ENCODE peak calls at places on chromosome 19, in six cellular contexts. One of them, this sample, is unnamed.

GRCh38 chr19:12745166-12745897 is 6.3 kb upstream of the BEST2 start:
- DNase-seq in neuronal stem cell: no peak
- DNase-seq in H9: no peak
- DNase-seq in mesenchymal stem cell: no peak
- DNase-seq in IMR-90: no peak
- DNase-seq in H1: no peak
- DNase-seq in this sample: no peak

GRCh38 chr19:20182232-20182785 is 15.3 kb downstream of the ZNF486 start:
- DNase-seq in neuronal stem cell: no peak
- DNase-seq in H9: no peak
- DNase-seq in mesenchymal stem cell: no peak
- DNase-seq in IMR-90: no peak
- DNase-seq in H1: no peak
- DNase-seq in this sample: no peak

GRCh38 chr19:1847684-1848398 is 442 bp downstream of the REXO1 start:
- DNase-seq in neuronal stem cell: no peak
- DNase-seq in H9: no peak
- DNase-seq in mesenchymal stem cell: peak
- DNase-seq in IMR-90: peak
- DNase-seq in H1: peak
- DNase-seq in this sample: peak

GRCh38 chr19:38736413-38737280 is 7.6 kb downstream of the CAPN12 start:
- DNase-seq in neuronal stem cell: no peak
- DNase-seq in H9: peak
- DNase-seq in mesenchymal stem cell: peak
- DNase-seq in IMR-90: no peak
- DNase-seq in H1: peak
- DNase-seq in this sample: peak

GRCh38 chr19:8361921-8362793 is 1.8 kb upstream of the ANGPTL4 start:
- DNase-seq in neuronal stem cell: no peak
- DNase-seq in H9: no peak
- DNase-seq in mesenchymal stem cell: peak
- DNase-seq in IMR-90: peak
- DNase-seq in H1: no peak
- DNase-seq in this sample: no peak

GRCh38 chr19:44542671-44543070 is 13.2 kb upstream of the CEACAM20 start:
- DNase-seq in neuronal stem cell: no peak
- DNase-seq in H9: no peak
- DNase-seq in mesenchymal stem cell: no peak
- DNase-seq in IMR-90: no peak
- DNase-seq in H1: no peak
- DNase-seq in this sample: no peak

GRCh38 chr19:47421844-47422395 is 2.6 kb upstream of the MEIS3 start:
- DNase-seq in neuronal stem cell: no peak
- DNase-seq in H9: peak
- DNase-seq in mesenchymal stem cell: no peak
- DNase-seq in IMR-90: no peak
- DNase-seq in H1: no peak
- DNase-seq in this sample: peak

GRCh38 chr19:12785431-12786011 is 5.8 kb upstream of the JUNB start:
- DNase-seq in neuronal stem cell: no peak
- DNase-seq in H9: no peak
- DNase-seq in mesenchymal stem cell: no peak
- DNase-seq in IMR-90: no peak
- DNase-seq in H1: no peak
- DNase-seq in this sample: no peak

GRCh38 chr19:18009412-18010066 is 1.6 kb downstream of the ARRDC2 start:
- DNase-seq in neuronal stem cell: no peak
- DNase-seq in H9: no peak
- DNase-seq in mesenchymal stem cell: peak
- DNase-seq in IMR-90: peak
- DNase-seq in H1: no peak
- DNase-seq in this sample: no peak

GRCh38 chr19:52190679-52191293 is 934 bp downstream of the PPP2R1A start:
- DNase-seq in neuronal stem cell: peak
- DNase-seq in H9: no peak
- DNase-seq in mesenchymal stem cell: peak
- DNase-seq in IMR-90: peak
- DNase-seq in H1: peak
- DNase-seq in this sample: peak

GRCh38 chr19:41530184-41530534 is 45.8 kb upstream of the CEACAM21 start:
- DNase-seq in neuronal stem cell: no peak
- DNase-seq in H9: no peak
- DNase-seq in mesenchymal stem cell: no peak
- DNase-seq in IMR-90: no peak
- DNase-seq in H1: no peak
- DNase-seq in this sample: no peak

GRCh38 chr19:33174186-33174585 is 19.9 kb upstream of the LRP3 start:
- DNase-seq in neuronal stem cell: no peak
- DNase-seq in H9: no peak
- DNase-seq in mesenchymal stem cell: no peak
- DNase-seq in IMR-90: no peak
- DNase-seq in H1: no peak
- DNase-seq in this sample: no peak

GRCh38 chr19:33175156-33175782 is 18.9 kb upstream of the LRP3 start:
- DNase-seq in neuronal stem cell: no peak
- DNase-seq in H9: no peak
- DNase-seq in mesenchymal stem cell: no peak
- DNase-seq in IMR-90: no peak
- DNase-seq in H1: no peak
- DNase-seq in this sample: no peak

GRCh38 chr19:33176670-33177416 is 17.3 kb upstream of the LRP3 start:
- DNase-seq in neuronal stem cell: peak
- DNase-seq in H9: peak
- DNase-seq in mesenchymal stem cell: peak
- DNase-seq in IMR-90: peak
- DNase-seq in H1: peak
- DNase-seq in this sample: peak

GRCh38 chr19:33175886-33176669 is 18.1 kb upstream of the LRP3 start:
- DNase-seq in neuronal stem cell: no peak
- DNase-seq in H9: no peak
- DNase-seq in mesenchymal stem cell: peak
- DNase-seq in IMR-90: peak
- DNase-seq in H1: peak
- DNase-seq in this sample: peak

GRCh38 chr19:33177417-33177976 is 16.6 kb upstream of the LRP3 start:
- DNase-seq in neuronal stem cell: no peak
- DNase-seq in H9: no peak
- DNase-seq in mesenchymal stem cell: peak
- DNase-seq in IMR-90: no peak
- DNase-seq in H1: peak
- DNase-seq in this sample: peak
- H2BK15ac ChIP-seq in neuronal stem cell: peak
- H2BK15ac ChIP-seq in H9: no peak
- H2BK15ac ChIP-seq in mesenchymal stem cell: no peak
- H2BK15ac ChIP-seq in IMR-90: no peak
- H2BK15ac ChIP-seq in H1: no peak
- H2BK15ac ChIP-seq in this sample: no peak

GRCh38 chr19:39824143-39825092 is 9.5 kb downstream of the DYRK1B start:
- DNase-seq in neuronal stem cell: peak
- DNase-seq in H9: peak
- DNase-seq in mesenchymal stem cell: peak
- DNase-seq in IMR-90: peak
- DNase-seq in H1: peak
- DNase-seq in this sample: peak
- H3K27ac ChIP-seq in neuronal stem cell: peak
- H3K27ac ChIP-seq in H9: no peak
- H3K27ac ChIP-seq in mesenchymal stem cell: peak
- H3K27ac ChIP-seq in IMR-90: peak
- H3K27ac ChIP-seq in H1: peak
- H3K27ac ChIP-seq in this sample: no peak

DNA sequence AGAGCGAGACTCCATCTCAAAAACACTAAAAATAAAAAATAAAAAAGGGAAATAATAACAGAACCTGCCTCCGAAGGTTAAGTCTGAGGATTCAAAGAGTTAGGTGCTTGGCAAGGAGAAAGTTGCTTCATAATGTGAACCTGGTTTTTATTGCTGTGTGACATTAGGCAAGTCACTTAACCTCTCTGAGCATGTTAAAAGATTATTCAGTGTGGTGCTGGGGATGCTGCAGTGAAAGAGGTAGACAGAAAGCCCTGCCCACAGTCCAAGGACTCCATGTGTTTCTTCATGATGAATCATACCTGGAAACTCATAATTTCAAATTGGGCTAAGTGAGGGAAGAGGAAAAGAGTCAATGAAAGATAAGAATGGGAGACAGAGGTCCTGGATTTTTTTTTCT is 2.4 kb downstream of the IL27RA start:
- DNase-seq in neuronal stem cell: no peak
- DNase-seq in H9: no peak
- DNase-seq in mesenchymal stem cell: no peak
- DNase-seq in IMR-90: no peak
- DNase-seq in H1: no peak
- DNase-seq in this sample: no peak
- H2BK15ac ChIP-seq in neuronal stem cell: no peak
- H2BK15ac ChIP-seq in H9: no peak
- H2BK15ac ChIP-seq in mesenchymal stem cell: no peak
- H2BK15ac ChIP-seq in IMR-90: no peak
- H2BK15ac ChIP-seq in H1: no peak
- H2BK15ac ChIP-seq in this sample: no peak

DNA sequence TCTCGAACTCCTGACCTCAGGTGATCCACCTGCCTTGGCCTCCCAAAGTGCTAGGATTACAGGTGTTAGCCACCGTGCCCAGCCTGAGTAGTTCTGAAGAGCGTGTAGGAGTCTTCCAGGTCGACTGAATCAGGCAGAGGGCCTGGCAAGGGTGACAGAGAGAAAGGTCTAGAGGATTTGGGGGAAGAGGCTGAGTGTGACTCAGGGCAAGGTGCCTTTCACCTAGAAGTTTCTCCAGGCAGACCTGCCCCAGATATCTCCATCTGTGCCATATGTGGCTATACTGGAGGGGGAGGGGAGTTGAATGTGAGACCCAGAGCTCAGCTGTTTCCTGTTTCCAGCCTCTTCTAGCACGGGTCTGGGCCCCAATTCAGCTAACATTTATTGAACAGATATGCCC is 1.2 kb downstream of the CCDC159 start:
- DNase-seq in neuronal stem cell: no peak
- DNase-seq in H9: no peak
- DNase-seq in mesenchymal stem cell: no peak
- DNase-seq in IMR-90: no peak
- DNase-seq in H1: no peak
- DNase-seq in this sample: no peak
- H3K27ac ChIP-seq in neuronal stem cell: no peak
- H3K27ac ChIP-seq in H9: no peak
- H3K27ac ChIP-seq in mesenchymal stem cell: no peak
- H3K27ac ChIP-seq in IMR-90: no peak
- H3K27ac ChIP-seq in H1: no peak
- H3K27ac ChIP-seq in this sample: no peak

DNA sequence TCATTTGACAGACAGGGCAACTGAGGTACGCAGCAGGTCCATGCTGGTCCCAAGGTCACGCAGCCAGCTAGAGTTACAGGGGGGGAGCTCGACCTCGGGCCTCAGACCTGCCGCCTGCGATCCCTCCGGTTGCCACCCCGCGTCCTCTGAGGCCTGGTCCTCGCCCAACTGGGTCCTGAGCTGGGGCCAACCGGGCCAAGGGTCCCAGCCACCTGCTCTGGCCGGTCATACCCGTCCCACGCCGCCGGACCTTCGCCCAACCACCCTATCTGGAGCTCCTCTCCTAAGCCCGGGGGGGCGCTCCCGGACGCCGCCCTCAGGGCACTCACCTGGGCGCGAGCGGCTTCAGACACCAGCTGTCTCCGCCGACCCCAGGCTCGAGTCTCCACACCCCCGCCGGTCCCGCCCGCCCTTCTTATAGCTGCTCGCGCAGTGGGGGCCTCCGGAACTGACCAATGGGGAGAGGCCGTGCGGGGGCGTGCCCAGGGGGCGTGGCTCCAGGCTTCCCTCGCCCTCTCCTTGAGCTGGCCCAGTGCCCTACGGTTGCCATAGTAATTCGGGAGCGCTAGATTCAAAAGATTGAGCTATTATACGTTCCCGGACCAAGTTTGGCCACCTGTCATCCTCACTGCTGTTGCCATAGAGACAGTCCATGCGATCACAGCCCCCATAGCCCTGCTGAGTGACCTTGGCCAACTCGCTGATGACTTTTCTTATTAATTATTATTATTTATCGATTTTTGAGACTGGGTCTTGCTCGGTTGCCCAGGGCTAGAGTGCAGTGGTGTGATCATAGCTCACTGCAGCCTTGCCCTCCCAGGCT is at the start of gene PLIN5:
- DNase-seq in neuronal stem cell: peak
- DNase-seq in H9: peak
- DNase-seq in mesenchymal stem cell: peak
- DNase-seq in IMR-90: peak
- DNase-seq in H1: peak
- DNase-seq in this sample: peak
- H2BK15ac ChIP-seq in neuronal stem cell: peak
- H2BK15ac ChIP-seq in H9: no peak
- H2BK15ac ChIP-seq in mesenchymal stem cell: no peak
- H2BK15ac ChIP-seq in IMR-90: no peak
- H2BK15ac ChIP-seq in H1: no peak
- H2BK15ac ChIP-seq in this sample: no peak

GRCh38 chr19:45994456-45994988 is 745 bp upstream of the CCDC61 start:
- DNase-seq in neuronal stem cell: no peak
- DNase-seq in H9: no peak
- DNase-seq in mesenchymal stem cell: no peak
- DNase-seq in IMR-90: no peak
- DNase-seq in H1: no peak
- DNase-seq in this sample: no peak

GRCh38 chr19:45996933-45997332 is 1.7 kb downstream of the CCDC61 start:
- DNase-seq in neuronal stem cell: no peak
- DNase-seq in H9: no peak
- DNase-seq in mesenchymal stem cell: no peak
- DNase-seq in IMR-90: no peak
- DNase-seq in H1: no peak
- DNase-seq in this sample: no peak

GRCh38 chr19:45998834-45999233 is 3.6 kb downstream of the CCDC61 start:
- DNase-seq in neuronal stem cell: no peak
- DNase-seq in H9: no peak
- DNase-seq in mesenchymal stem cell: no peak
- DNase-seq in IMR-90: no peak
- DNase-seq in H1: no peak
- DNase-seq in this sample: no peak

GRCh38 chr19:45995715-45996385 is 583 bp downstream of the CCDC61 start:
- DNase-seq in neuronal stem cell: no peak
- DNase-seq in H9: no peak
- DNase-seq in mesenchymal stem cell: peak
- DNase-seq in IMR-90: peak
- DNase-seq in H1: no peak
- DNase-seq in this sample: no peak

GRCh38 chr19:45994989-45995714 is at the start of gene CCDC61:
- DNase-seq in neuronal stem cell: peak
- DNase-seq in H9: peak
- DNase-seq in mesenchymal stem cell: peak
- DNase-seq in IMR-90: peak
- DNase-seq in H1: peak
- DNase-seq in this sample: peak
- H3K27ac ChIP-seq in neuronal stem cell: peak
- H3K27ac ChIP-seq in H9: no peak
- H3K27ac ChIP-seq in mesenchymal stem cell: peak
- H3K27ac ChIP-seq in IMR-90: peak
- H3K27ac ChIP-seq in H1: peak
- H3K27ac ChIP-seq in this sample: no peak

GRCh38 chr19:14818588-14818987 is 16.4 kb downstream of the OR7A5 start:
- DNase-seq in neuronal stem cell: no peak
- DNase-seq in H9: no peak
- DNase-seq in mesenchymal stem cell: no peak
- DNase-seq in IMR-90: no peak
- DNase-seq in H1: no peak
- DNase-seq in this sample: no peak
- H2BK15ac ChIP-seq in neuronal stem cell: no peak
- H2BK15ac ChIP-seq in H9: no peak
- H2BK15ac ChIP-seq in mesenchymal stem cell: no peak
- H2BK15ac ChIP-seq in IMR-90: no peak
- H2BK15ac ChIP-seq in H1: no peak
- H2BK15ac ChIP-seq in this sample: no peak

GRCh38 chr19:11181488-11181887 is 15.9 kb downstream of the KANK2 start:
- DNase-seq in neuronal stem cell: no peak
- DNase-seq in H9: no peak
- DNase-seq in mesenchymal stem cell: no peak
- DNase-seq in IMR-90: no peak
- DNase-seq in H1: no peak
- DNase-seq in this sample: no peak
- H3K27ac ChIP-seq in neuronal stem cell: no peak
- H3K27ac ChIP-seq in H9: no peak
- H3K27ac ChIP-seq in mesenchymal stem cell: no peak
- H3K27ac ChIP-seq in IMR-90: no peak
- H3K27ac ChIP-seq in H1: no peak
- H3K27ac ChIP-seq in this sample: no peak